ENCODE peak calls at places on chromosomes 16 and 17, in seven cellular contexts. One of them, this sample, is unnamed.

GRCh38 chr16:48526058-48526957 is 83.7 kb downstream of the N4BP1 start:
- DNase-seq in heart left ventricle: no peak
- DNase-seq in testis: no peak
- DNase-seq in sigmoid colon: peak
- DNase-seq in H54: no peak
- DNase-seq in tibial nerve: no peak
- DNase-seq in uterus: no peak
- DNase-seq in this sample: peak

GRCh38 chr17:49707246-49707607 is 537 bp downstream of the SLC35B1 start:
- DNase-seq in uterus: no peak
- DNase-seq in H54: no peak
- DNase-seq in tibial nerve: no peak
- DNase-seq in testis: no peak
- DNase-seq in heart left ventricle: no peak
- DNase-seq in sigmoid colon: no peak
- DNase-seq in this sample: no peak

GRCh38 chr16:56457927-56458470 is 6.6 kb downstream of the OGFOD1 start:
- DNase-seq in heart left ventricle: no peak
- DNase-seq in testis: no peak
- DNase-seq in tibial nerve: no peak
- DNase-seq in uterus: no peak
- DNase-seq in H54: no peak
- DNase-seq in sigmoid colon: no peak
- DNase-seq in this sample: no peak

GRCh38 chr17:34580685-34581445 is 1.5 kb downstream of the TMEM132E start:
- DNase-seq in sigmoid colon: no peak
- DNase-seq in uterus: no peak
- DNase-seq in heart left ventricle: no peak
- DNase-seq in H54: no peak
- DNase-seq in testis: peak
- DNase-seq in tibial nerve: no peak
- DNase-seq in this sample: peak

GRCh38 chr17:45160505-45161287 is 979 bp upstream of the HEXIM2 start:
- DNase-seq in H54: no peak
- DNase-seq in testis: peak
- DNase-seq in heart left ventricle: peak
- DNase-seq in sigmoid colon: peak
- DNase-seq in tibial nerve: peak
- DNase-seq in uterus: peak
- DNase-seq in this sample: peak

GRCh38 chr17:45143767-45144198 is 4.5 kb upstream of the HEXIM1 start:
- DNase-seq in uterus: peak
- DNase-seq in testis: peak
- DNase-seq in sigmoid colon: peak
- DNase-seq in heart left ventricle: peak
- DNase-seq in H54: no peak
- DNase-seq in tibial nerve: peak
- DNase-seq in this sample: peak

GRCh38 chr16:66939366-66939765 is 4.0 kb downstream of the CES2 start:
- DNase-seq in uterus: no peak
- DNase-seq in tibial nerve: no peak
- DNase-seq in sigmoid colon: no peak
- DNase-seq in H54: no peak
- DNase-seq in testis: no peak
- DNase-seq in heart left ventricle: no peak
- DNase-seq in this sample: no peak

GRCh38 chr17:55588858-55589257 is 77.6 kb upstream of the SMIM36 start:
- DNase-seq in uterus: no peak
- DNase-seq in tibial nerve: no peak
- DNase-seq in sigmoid colon: no peak
- DNase-seq in testis: no peak
- DNase-seq in heart left ventricle: no peak
- DNase-seq in H54: no peak
- DNase-seq in this sample: no peak

GRCh38 chr17:7017827-7018200 is 5.0 kb upstream of the BCL6B start:
- DNase-seq in tibial nerve: no peak
- DNase-seq in uterus: no peak
- DNase-seq in heart left ventricle: no peak
- DNase-seq in testis: no peak
- DNase-seq in sigmoid colon: no peak
- DNase-seq in H54: no peak
- DNase-seq in this sample: no peak

GRCh38 chr17:4199818-4200402 is 56.9 kb downstream of the CYB5D2 start:
- DNase-seq in uterus: no peak
- DNase-seq in testis: no peak
- DNase-seq in sigmoid colon: no peak
- DNase-seq in H54: peak
- DNase-seq in tibial nerve: no peak
- DNase-seq in heart left ventricle: no peak
- DNase-seq in this sample: no peak

GRCh38 chr16:57140866-57141668 is 44.8 kb downstream of the PSME3IP1 start:
- DNase-seq in tibial nerve: no peak
- DNase-seq in heart left ventricle: no peak
- DNase-seq in uterus: no peak
- DNase-seq in testis: no peak
- DNase-seq in H54: no peak
- DNase-seq in sigmoid colon: peak
- DNase-seq in this sample: no peak

GRCh38 chr17:61455754-61456681 is 3.8 kb downstream of the TBX4 start:
- DNase-seq in heart left ventricle: no peak
- DNase-seq in H54: no peak
- DNase-seq in uterus: no peak
- DNase-seq in testis: no peak
- DNase-seq in tibial nerve: no peak
- DNase-seq in sigmoid colon: peak
- DNase-seq in this sample: peak

GRCh38 chr16:68417711-68418301 is 30.5 kb downstream of the SMPD3 start:
- DNase-seq in H54: peak
- DNase-seq in uterus: no peak
- DNase-seq in sigmoid colon: no peak
- DNase-seq in tibial nerve: no peak
- DNase-seq in testis: no peak
- DNase-seq in heart left ventricle: peak
- DNase-seq in this sample: no peak

GRCh38 chr17:75341784-75342183 is 52.6 kb upstream of the SLC25A19 start:
- DNase-seq in H54: no peak
- DNase-seq in sigmoid colon: no peak
- DNase-seq in testis: no peak
- DNase-seq in tibial nerve: no peak
- DNase-seq in heart left ventricle: no peak
- DNase-seq in uterus: no peak
- DNase-seq in this sample: no peak

GRCh38 chr17:27630607-27631408 is at the start of gene LGALS9:
- DNase-seq in heart left ventricle: peak
- DNase-seq in sigmoid colon: no peak
- DNase-seq in testis: no peak
- DNase-seq in tibial nerve: no peak
- DNase-seq in H54: no peak
- DNase-seq in uterus: no peak
- DNase-seq in this sample: peak

GRCh38 chr17:38322156-38322779 is 21.5 kb downstream of the GPR179 start:
- DNase-seq in heart left ventricle: peak
- DNase-seq in uterus: peak
- DNase-seq in H54: peak
- DNase-seq in testis: peak
- DNase-seq in sigmoid colon: peak
- DNase-seq in tibial nerve: peak
- DNase-seq in this sample: peak

GRCh38 chr17:27495460-27495859 is 39.2 kb downstream of the KSR1 start:
- DNase-seq in heart left ventricle: no peak
- DNase-seq in testis: no peak
- DNase-seq in tibial nerve: no peak
- DNase-seq in sigmoid colon: no peak
- DNase-seq in H54: no peak
- DNase-seq in uterus: no peak
- DNase-seq in this sample: no peak

GRCh38 chr17:61756561-61756960 is 106.8 kb downstream of the BRIP1 start:
- DNase-seq in H54: no peak
- DNase-seq in testis: no peak
- DNase-seq in uterus: no peak
- DNase-seq in sigmoid colon: no peak
- DNase-seq in tibial nerve: no peak
- DNase-seq in heart left ventricle: no peak
- DNase-seq in this sample: no peak

GRCh38 chr16:76531236-76531635 is 254.0 kb downstream of the CNTNAP4 start:
- DNase-seq in heart left ventricle: no peak
- DNase-seq in sigmoid colon: no peak
- DNase-seq in H54: no peak
- DNase-seq in tibial nerve: no peak
- DNase-seq in uterus: no peak
- DNase-seq in testis: no peak
- DNase-seq in this sample: no peak

GRCh38 chr17:79622776-79623175 is 11.9 kb upstream of the RBFOX3 start:
- DNase-seq in heart left ventricle: peak
- DNase-seq in H54: no peak
- DNase-seq in testis: no peak
- DNase-seq in sigmoid colon: peak
- DNase-seq in uterus: peak
- DNase-seq in tibial nerve: no peak
- DNase-seq in this sample: no peak

GRCh38 chr17:50349241-50349595 is 3.3 kb downstream of the XYLT2 start:
- DNase-seq in sigmoid colon: peak
- DNase-seq in testis: no peak
- DNase-seq in heart left ventricle: no peak
- DNase-seq in tibial nerve: no peak
- DNase-seq in uterus: no peak
- DNase-seq in H54: no peak
- DNase-seq in this sample: no peak

GRCh38 chr16:58249780-58250478 is 44.9 kb downstream of the PRSS54 start:
- DNase-seq in uterus: peak
- DNase-seq in testis: peak
- DNase-seq in tibial nerve: peak
- DNase-seq in H54: peak
- DNase-seq in sigmoid colon: peak
- DNase-seq in heart left ventricle: peak
- DNase-seq in this sample: peak
- TF ChIP-seq POLR2A in uterus: no peak
- TF ChIP-seq POLR2A in testis: no peak
- TF ChIP-seq POLR2A in tibial nerve: no peak
- TF ChIP-seq POLR2A in H54: peak
- TF ChIP-seq POLR2A in sigmoid colon: no peak
- TF ChIP-seq POLR2A in heart left ventricle: no peak
- TF ChIP-seq POLR2A in this sample: no peak

GRCh38 chr17:12180644-12181261 is 160.1 kb downstream of the MAP2K4 start:
- DNase-seq in uterus: peak
- DNase-seq in sigmoid colon: no peak
- DNase-seq in heart left ventricle: peak
- DNase-seq in testis: peak
- DNase-seq in H54: peak
- DNase-seq in tibial nerve: peak
- DNase-seq in this sample: no peak
- TF ChIP-seq POLR2A in uterus: no peak
- TF ChIP-seq POLR2A in sigmoid colon: no peak
- TF ChIP-seq POLR2A in heart left ventricle: no peak
- TF ChIP-seq POLR2A in testis: no peak
- TF ChIP-seq POLR2A in H54: no peak
- TF ChIP-seq POLR2A in tibial nerve: no peak
- TF ChIP-seq POLR2A in this sample: no peak

GRCh38 chr16:21990381-21990944 is 10.5 kb downstream of the PDZD9 start:
- DNase-seq in H54: no peak
- DNase-seq in uterus: no peak
- DNase-seq in sigmoid colon: no peak
- DNase-seq in tibial nerve: no peak
- DNase-seq in heart left ventricle: no peak
- DNase-seq in testis: no peak
- DNase-seq in this sample: no peak

GRCh38 chr16:21985524-21985923 is 15.4 kb downstream of the PDZD9 start:
- DNase-seq in sigmoid colon: no peak
- DNase-seq in testis: no peak
- DNase-seq in uterus: no peak
- DNase-seq in tibial nerve: no peak
- DNase-seq in heart left ventricle: no peak
- DNase-seq in H54: no peak
- DNase-seq in this sample: no peak

GRCh38 chr16:21989141-21989540 is 11.8 kb downstream of the PDZD9 start:
- DNase-seq in uterus: no peak
- DNase-seq in testis: no peak
- DNase-seq in heart left ventricle: no peak
- DNase-seq in H54: no peak
- DNase-seq in tibial nerve: no peak
- DNase-seq in sigmoid colon: no peak
- DNase-seq in this sample: no peak

GRCh38 chr16:21986692-21987246 is 14.1 kb downstream of the PDZD9 start:
- DNase-seq in heart left ventricle: no peak
- DNase-seq in uterus: no peak
- DNase-seq in sigmoid colon: no peak
- DNase-seq in H54: no peak
- DNase-seq in testis: no peak
- DNase-seq in tibial nerve: no peak
- DNase-seq in this sample: no peak

DNA sequence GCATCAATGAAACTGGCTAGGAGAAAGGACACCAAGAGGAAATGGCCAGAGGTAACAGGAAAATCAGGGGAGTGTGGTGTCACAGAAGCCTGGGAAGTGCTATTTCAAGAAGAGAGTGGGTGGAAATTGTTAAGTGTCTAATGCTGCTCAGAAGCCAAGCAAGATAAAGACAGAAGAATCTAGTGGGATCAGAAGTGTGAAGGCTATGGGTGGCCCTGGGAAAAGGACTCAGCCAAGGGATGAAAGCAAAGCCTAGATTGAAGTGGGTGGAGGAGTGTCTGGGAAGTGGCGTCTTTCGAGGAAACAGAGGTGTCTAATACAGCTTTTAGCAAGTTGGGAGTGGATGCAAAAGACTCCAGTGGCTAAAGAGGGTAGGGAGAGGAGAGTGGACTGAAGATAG is 13.4 kb downstream of the PDZD9 start:
- DNase-seq in uterus: no peak
- DNase-seq in heart left ventricle: no peak
- DNase-seq in testis: no peak
- DNase-seq in sigmoid colon: no peak
- DNase-seq in tibial nerve: no peak
- DNase-seq in H54: no peak
- DNase-seq in this sample: no peak
- TF ChIP-seq POLR2A in uterus: no peak
- TF ChIP-seq POLR2A in heart left ventricle: no peak
- TF ChIP-seq POLR2A in testis: no peak
- TF ChIP-seq POLR2A in sigmoid colon: no peak
- TF ChIP-seq POLR2A in tibial nerve: no peak
- TF ChIP-seq POLR2A in H54: no peak
- TF ChIP-seq POLR2A in this sample: no peak

GRCh38 chr17:76734080-76734840 is 2.9 kb downstream of the SRSF2 start:
- DNase-seq in heart left ventricle: no peak
- DNase-seq in sigmoid colon: no peak
- DNase-seq in testis: no peak
- DNase-seq in H54: no peak
- DNase-seq in uterus: no peak
- DNase-seq in tibial nerve: no peak
- DNase-seq in this sample: no peak

GRCh38 chr17:76735586-76736348 is 1.4 kb downstream of the SRSF2 start:
- DNase-seq in H54: no peak
- DNase-seq in uterus: no peak
- DNase-seq in tibial nerve: no peak
- DNase-seq in testis: no peak
- DNase-seq in heart left ventricle: no peak
- DNase-seq in sigmoid colon: no peak
- DNase-seq in this sample: no peak

GRCh38 chr17:76736349-76737081 is 616 bp downstream of the SRSF2 start:
- DNase-seq in sigmoid colon: peak
- DNase-seq in H54: no peak
- DNase-seq in tibial nerve: peak
- DNase-seq in uterus: peak
- DNase-seq in testis: peak
- DNase-seq in heart left ventricle: peak
- DNase-seq in this sample: peak

GRCh38 chr17:76733618-76733957 is 3.5 kb downstream of the SRSF2 start:
- DNase-seq in H54: no peak
- DNase-seq in uterus: no peak
- DNase-seq in testis: no peak
- DNase-seq in heart left ventricle: no peak
- DNase-seq in sigmoid colon: no peak
- DNase-seq in tibial nerve: no peak
- DNase-seq in this sample: no peak

GRCh38 chr17:76735006-76735405 is 2.1 kb downstream of the SRSF2 start:
- DNase-seq in heart left ventricle: no peak
- DNase-seq in testis: no peak
- DNase-seq in tibial nerve: no peak
- DNase-seq in H54: no peak
- DNase-seq in uterus: no peak
- DNase-seq in sigmoid colon: no peak
- DNase-seq in this sample: no peak
- TF ChIP-seq POLR2A in heart left ventricle: no peak
- TF ChIP-seq POLR2A in testis: no peak
- TF ChIP-seq POLR2A in tibial nerve: no peak
- TF ChIP-seq POLR2A in H54: no peak
- TF ChIP-seq POLR2A in uterus: no peak
- TF ChIP-seq POLR2A in sigmoid colon: no peak
- TF ChIP-seq POLR2A in this sample: no peak

This sample was measured in upper lobe of left lung.